ENCODE peak calls at places on chromosomes 16 and 17, in seven cellular contexts. A is A549, E is foreskin fibroblast, O is GM12865, M is left ventricle myocardium inferior, Q is fibroblast of lung, X is right atrium auricular region. T is an unnamed sample.

GRCh38 chr16:87956169-87956770 is 5.0 kb downstream of the BANP start:
- DNase-seq in A (no peak), E (peak), O (peak), M (peak), Q (peak), X (peak), T (peak)

GRCh38 chr17:45305532-45306087 is 11.2 kb downstream of the MAP3K14 start:
- DNase-seq in A (no peak), E (no peak), O (no peak), M (no peak), Q (peak), X (no peak), T (no peak)

GRCh38 chr17:46911311-46911710 is 11.6 kb upstream of the GOSR2 start:
- DNase-seq in A (no peak), E (no peak), O (no peak), M (no peak), Q (no peak), X (no peak), T (no peak)

GRCh38 chr17:48568499-48569259 is 9.5 kb downstream of the HOXB4 start:
- DNase-seq in A (no peak), E (no peak), O (no peak), M (no peak), Q (peak), X (no peak), T (peak)

GRCh38 chr17:51860934-51861561 is 297.5 kb downstream of the CA10 start:
- DNase-seq in A (peak), E (no peak), O (peak), M (no peak), Q (no peak), X (no peak), T (no peak)

GRCh38 chr17:14926526-14927122 is 338.5 kb downstream of the PMP22 start:
- DNase-seq in A (peak), E (peak), O (peak), M (no peak), Q (peak), X (no peak), T (peak)

GRCh38 chr16:86354641-86355040 is 155.7 kb upstream of the FOXF1 start:
- DNase-seq in A (no peak), E (no peak), O (no peak), M (no peak), Q (peak), X (no peak), T (peak)

GRCh38 chr17:8695241-8695640 is 49.4 kb downstream of the CCDC42 start:
- DNase-seq in A (no peak), E (no peak), O (no peak), M (no peak), Q (peak), X (no peak), T (peak)

GRCh38 chr16:75251280-75252048 is at the start of gene BCAR1:
- DNase-seq in A (peak), E (peak), O (peak), M (peak), Q (peak), X (peak), T (peak)
- TF ChIP-seq CTCF in A (no peak), E (no peak), O (peak), M (peak), Q (no peak), X (peak), T (no peak)

GRCh38 chr17:6831662-6832263 is at the start of gene TEKT1:
- DNase-seq in A (peak), E (peak), O (peak), M (peak), Q (peak), X (peak), T (peak)
- H3K4me3 ChIP-seq in A (peak), E (no peak), O (no peak), M (peak), Q (peak), X (no peak), T (peak)

GRCh38 chr17:19867654-19868395 is at the start of gene ULK2:
- DNase-seq in A (peak), E (peak), O (peak), M (peak), Q (peak), X (no peak), T (peak)
- TF ChIP-seq CTCF in A (peak), E (no peak), O (peak), M (no peak), Q (peak), X (peak), T (peak)

DNA sequence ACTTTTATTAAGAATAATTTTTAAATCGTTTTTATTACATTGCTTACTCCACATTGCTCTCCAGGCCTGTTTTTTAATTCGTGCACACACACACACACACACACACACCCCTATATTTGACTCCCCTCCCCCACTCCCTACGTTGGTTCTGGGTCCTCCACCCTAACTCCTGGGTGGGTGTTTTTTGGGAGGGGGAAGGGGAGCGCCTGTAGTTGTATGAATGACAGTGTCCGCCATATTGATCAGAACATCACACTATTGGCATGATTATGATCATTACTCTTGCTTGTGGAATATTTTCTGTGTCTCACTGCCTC is 1.3 kb downstream of the GNAO1 start:
- DNase-seq in A (no peak), E (no peak), O (no peak), M (no peak), Q (no peak), X (no peak), T (no peak)
- H3K4me3 ChIP-seq in A (no peak), E (no peak), O (no peak), M (peak), Q (no peak), X (peak), T (no peak)

DNA sequence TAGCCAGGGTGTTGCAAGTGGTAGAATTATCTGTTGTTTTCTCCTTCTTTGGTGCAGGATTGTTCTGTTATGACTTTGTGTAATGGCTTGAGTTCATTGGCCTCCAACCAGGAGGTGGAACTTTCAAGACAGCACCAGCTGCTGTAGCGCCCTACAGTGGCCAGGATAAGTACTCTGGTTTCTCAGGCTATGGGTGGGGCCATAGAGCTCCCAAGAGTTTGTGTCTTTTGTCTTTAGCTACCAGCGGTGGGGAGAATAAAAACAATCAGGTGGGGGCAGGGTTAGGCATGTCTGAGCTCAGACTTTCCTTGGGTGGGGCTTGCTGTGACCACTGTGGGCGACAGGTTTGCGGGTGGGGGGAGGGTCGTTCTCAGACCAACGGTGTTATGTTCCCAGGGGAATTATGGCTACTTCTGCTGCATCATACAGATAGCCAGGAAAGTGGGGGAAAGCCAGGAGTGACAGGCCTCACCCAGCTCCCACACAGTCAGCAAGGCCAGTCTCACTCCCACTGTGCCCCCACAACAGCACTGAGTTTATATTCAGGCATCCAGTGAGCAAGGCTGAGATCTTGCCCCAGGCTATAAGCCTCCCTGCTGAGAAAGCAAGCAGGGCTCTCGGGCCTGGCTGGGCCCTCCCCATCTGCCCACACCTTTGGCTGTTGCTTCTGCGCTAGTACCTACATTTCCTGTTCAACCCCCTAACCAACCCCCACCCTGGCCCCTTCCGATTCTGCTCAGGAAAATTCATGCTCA is 15.4 kb downstream of the ABCA10 start:
- DNase-seq in A (peak), E (no peak), O (no peak), M (no peak), Q (no peak), X (no peak), T (no peak)
- TF ChIP-seq CTCF in A (no peak), E (no peak), O (no peak), M (no peak), Q (no peak), X (no peak), T (no peak)